ENCODE peak calls at places on chromosomes 11 and 22, in nine cellular contexts. J is EL; R is IMR-90; G is T1000; H is activated T-cell treated with anti-CD3 and anti-CD28 coated beads, Interleukin-2, amount 50 U/mL, for 24 hours; F is cardiac muscle cell; D is stimulated activated effector memory CD8-positive, alpha-beta T cell treated with anti-CD3 and anti-CD28 coated beads, Interleukin-12 subunit alpha, Interleukin-12 subunit beta, amount 100 ng/mL, for 72 hours; T is stimulated activated CD8-positive, alpha-beta memory T cell treated with anti-CD3 and anti-CD28 coated beads, Interleukin-15, amount 100 ng/mL, for 24 hours; P is cardiac fibroblast. K is an unnamed sample.

GRCh38 chr11:65503606-65503922 is 4.7 kb downstream of the MALAT1 start:
- DNase-seq in D (no peak), P (peak; percentile 66), T (no peak), H (no peak), F (peak; percentile 61), G (no peak), J (peak; percentile 28), R (peak; percentile 33), K (no peak)

GRCh38 chr11:123371506-123372297 is 58.4 kb upstream of the GRAMD1B start:
- DNase-seq in D (no peak), T (no peak), H (no peak), R (no peak), G (no peak), J (no peak), P (no peak), F (no peak), K (no peak)

GRCh38 chr11:20610825-20611224 is 11.4 kb downstream of the SLC6A5 start:
- DNase-seq in T (no peak), F (peak; percentile 81), J (no peak), R (no peak), D (no peak), P (peak; percentile 56), H (no peak), G (no peak), K (no peak)

GRCh38 chr11:129061466-129062194 is 119.0 kb upstream of the TP53AIP1 start:
- DNase-seq in D (no peak), H (no peak), G (no peak), R (peak; percentile 50), J (peak; percentile 85), T (no peak), P (peak; percentile 32), F (peak; percentile 54), K (no peak)

GRCh38 chr11:133809525-133810178 is 35.7 kb downstream of the SPATA19 start:
- DNase-seq in F (peak; percentile 15), G (no peak), R (no peak), T (no peak), H (no peak), P (no peak), J (no peak), D (no peak), K (no peak)

GRCh38 chr11:58465690-58466089 is 23.7 kb upstream of the OR5B12 start:
- DNase-seq in H (no peak), G (no peak), R (no peak), T (no peak), J (no peak), F (no peak), P (no peak), D (no peak), K (no peak)

GRCh38 chr11:27703453-27703852 is 3.2 kb upstream of the BDNF start:
- DNase-seq in R (peak; percentile 89), G (no peak), J (peak; percentile 67), H (no peak), F (peak; percentile 49), D (no peak), T (no peak), P (peak; percentile 39), K (no peak)

GRCh38 chr11:16028406-16028805 is 327.9 kb downstream of the SOX6 start:
- DNase-seq in P (peak; percentile 43), R (peak; percentile 45), D (no peak), F (peak; percentile 61), H (no peak), J (peak; percentile 46), G (no peak), T (no peak), K (no peak)

GRCh38 chr11:128394436-128395089 is 192.8 kb downstream of the ETS1 start:
- DNase-seq in J (no peak), F (peak; percentile 72), G (no peak), P (peak; percentile 74), D (no peak), R (peak; percentile 38), T (no peak), H (no peak), K (no peak)

GRCh38 chr22:43481528-43482309 is 69.9 kb downstream of the MPPED1 start:
- DNase-seq in T (no peak), D (no peak), F (no peak), P (no peak), J (no peak), H (peak; percentile 33), R (no peak), G (no peak), K (no peak)

GRCh38 chr11:118622376-118623290 is 15.2 kb downstream of the PHLDB1 start:
- DNase-seq in D (no peak), G (peak; percentile 28), P (peak; percentile 67), J (peak; percentile 90), R (peak; percentile 69), H (no peak), F (peak; percentile 61), T (no peak), K (no peak)

GRCh38 chr11:68798221-68798813 is 43.4 kb downstream of the CPT1A start:
- DNase-seq in D (no peak), G (no peak), F (peak; percentile 31), H (peak; percentile 58), P (peak; percentile 33), R (no peak), J (peak; percentile 15), T (peak; percentile 20), K (no peak)